ENCODE peak calls at places on chromosome 7, in four cellular contexts. I is CD8-positive, alpha-beta memory T cell; C is ovary; Y is body of pancreas. S is an unnamed sample. For H3K9me3, the result is how much of the 10 kb centered on the place peaks cover.

GRCh38 chr7:137895301-137896201 is 48.8 kb upstream of the DGKI start:
- DNase-seq in I (no peak), C (no peak), Y (no peak), S (no peak)

GRCh38 chr7:28272461-28272877 is 91.9 kb upstream of the JAZF1 start:
- DNase-seq in I (no peak), C (peak), Y (peak), S (peak)

GRCh38 chr7:17524746-17525145 is 226.3 kb downstream of the AHR start:
- DNase-seq in I (no peak), C (no peak), Y (no peak), S (no peak)

GRCh38 chr7:138546064-138546619 is 86.1 kb downstream of the TRIM24 start:
- DNase-seq in I (no peak), C (no peak), Y (no peak), S (no peak)

GRCh38 chr7:1466524-1467271 is 7.4 kb upstream of the MICALL2 start:
- DNase-seq in I (no peak), C (peak), Y (peak), S (peak)

GRCh38 chr7:19567011-19567410 is 141.8 kb downstream of the POLR1F start:
- DNase-seq in I (no peak), C (no peak), Y (no peak), S (no peak)

GRCh38 chr7:95190515-95190914 is 133.8 kb downstream of the PON1 start:
- DNase-seq in I (no peak), C (no peak), Y (no peak), S (peak)

GRCh38 chr7:44196450-44196872 is 4.3 kb upstream of the YKT6 start:
- DNase-seq in I (no peak), C (no peak), Y (peak), S (peak)

GRCh38 chr7:94970085-94970576 is 62.7 kb downstream of the PPP1R9A start:
- DNase-seq in I (no peak), C (no peak), Y (no peak), S (peak)

GRCh38 chr7:104968648-104969047 is 45.4 kb upstream of the KMT2E start:
- DNase-seq in I (no peak), C (no peak), Y (no peak), S (no peak)

GRCh38 chr7:152355474-152356057 is 80.2 kb downstream of the KMT2C start:
- DNase-seq in I (no peak), C (no peak), Y (no peak), S (no peak)

GRCh38 chr7:150800576-150801241 is at the start of gene TMEM176A:
- DNase-seq in I (no peak), C (peak), Y (peak), S (no peak)

GRCh38 chr7:57354195-57354594 is 95.8 kb upstream of the ZNF716 start:
- DNase-seq in I (no peak), C (no peak), Y (no peak), S (no peak)
- H3K9me3 ChIP-seq in I (under half), C (under half), Y (under half), S (half or more)

GRCh38 chr7:154302380-154302779 is 250.2 kb downstream of the DPP6 start:
- DNase-seq in I (no peak), C (no peak), Y (no peak), S (no peak)
- H3K9me3 ChIP-seq in I (under half), C (under half), Y (under half), S (under half)

DNA sequence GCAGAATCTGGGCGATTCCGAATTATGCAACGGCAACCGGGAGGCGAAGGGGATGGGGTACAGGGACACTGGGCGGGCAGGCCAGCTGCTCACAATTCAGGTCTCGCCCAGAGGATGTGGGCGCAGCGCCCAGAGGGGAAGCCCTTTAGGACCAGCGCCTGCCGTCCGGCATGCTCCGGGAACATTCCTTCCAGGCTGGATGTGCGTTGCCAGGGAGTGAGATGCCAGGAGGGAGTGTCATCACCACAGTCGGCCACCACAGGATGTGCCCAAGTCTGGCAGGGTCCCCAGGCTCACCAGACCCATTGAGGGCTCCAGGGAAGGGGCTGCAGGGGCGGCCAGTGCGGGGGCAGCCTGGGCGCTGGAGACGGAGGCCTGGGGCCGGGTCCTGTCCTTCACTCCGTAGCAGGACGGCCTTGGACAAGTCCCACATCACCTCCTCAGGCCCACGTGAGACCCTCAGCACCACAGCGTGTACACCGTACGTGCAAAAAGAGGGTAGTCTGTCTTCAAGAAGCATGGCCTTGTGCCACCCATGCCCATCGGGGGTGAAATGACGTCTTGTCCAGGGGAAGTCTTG is 63.9 kb downstream of the FOXL3 start:
- DNase-seq in I (no peak), C (no peak), Y (no peak), S (no peak)
- H3K9me3 ChIP-seq in I (under half), C (under half), Y (under half), S (under half)

GRCh38 chr7:34078864-34079263 is 173.5 kb downstream of the BMPER start:
- DNase-seq in I (no peak), C (no peak), Y (no peak), S (no peak)

GRCh38 chr7:34077168-34077567 is 171.8 kb downstream of the BMPER start:
- DNase-seq in I (no peak), C (no peak), Y (no peak), S (no peak)

GRCh38 chr7:34083440-34083839 is 178.1 kb downstream of the BMPER start:
- DNase-seq in I (no peak), C (no peak), Y (no peak), S (no peak)

GRCh38 chr7:34081931-34082330 is 176.6 kb downstream of the BMPER start:
- DNase-seq in I (no peak), C (no peak), Y (no peak), S (no peak)

DNA sequence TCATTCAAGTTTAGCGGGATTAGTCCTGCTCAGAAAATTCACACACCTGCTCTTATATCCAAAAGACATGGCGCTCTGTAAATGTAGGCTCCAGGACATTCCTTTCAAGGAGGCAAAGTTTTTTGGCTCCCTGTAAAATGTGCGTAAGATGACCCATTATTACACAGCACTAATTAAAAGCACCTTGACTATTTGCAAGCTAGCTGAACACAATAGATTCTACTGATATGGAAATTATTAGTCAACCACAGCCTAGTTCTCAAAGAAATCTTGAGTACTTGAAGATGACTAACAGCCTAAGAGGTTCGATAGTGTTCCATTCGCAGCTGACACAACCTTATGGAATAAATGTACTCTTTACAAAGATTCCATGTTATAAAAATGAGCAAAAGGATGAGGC is 175.2 kb downstream of the BMPER start:
- DNase-seq in I (no peak), C (no peak), Y (no peak), S (no peak)
- H3K9me3 ChIP-seq in I (under half), C (under half), Y (under half), S (under half)

GRCh38 chr7:5063698-5064097 is 18.0 kb downstream of the RBAK start:
- DNase-seq in I (no peak), C (no peak), Y (no peak), S (no peak)

GRCh38 chr7:5070206-5070605 is 24.5 kb downstream of the RBAK start:
- DNase-seq in I (no peak), C (no peak), Y (no peak), S (no peak)

GRCh38 chr7:5064391-5065106 is 18.9 kb downstream of the RBAK start:
- DNase-seq in I (no peak), C (no peak), Y (no peak), S (no peak)

GRCh38 chr7:5065107-5065407 is 19.4 kb downstream of the RBAK start:
- DNase-seq in I (no peak), C (no peak), Y (no peak), S (no peak)
- H3K9me3 ChIP-seq in I (half or more), C (under half), Y (under half), S (half or more)

DNA sequence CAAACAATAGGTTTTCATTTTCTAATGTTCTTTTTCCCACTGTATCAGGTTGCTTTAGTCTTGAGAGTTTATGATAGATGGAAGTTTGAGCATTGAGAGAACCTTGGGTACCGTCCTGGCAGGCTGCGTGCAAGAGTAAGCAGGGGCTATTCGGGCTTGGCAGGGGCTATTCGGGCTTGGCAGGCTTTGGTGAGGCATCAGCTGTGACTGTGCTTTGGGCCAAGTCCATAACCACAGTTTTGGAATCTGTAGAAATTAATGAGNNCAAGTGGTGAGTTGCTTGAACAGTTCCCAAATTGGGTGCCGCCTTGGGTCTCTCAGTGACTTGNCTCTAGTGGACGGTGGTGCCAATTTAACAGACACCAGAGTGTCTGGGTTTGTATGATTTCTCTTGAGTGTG is 424.6 kb downstream of the PAXIP1 start:
- DNase-seq in I (no peak), C (no peak), Y (no peak), S (no peak)
- H3K9me3 ChIP-seq in I (under half), C (under half), Y (under half), S (under half)

DNA sequence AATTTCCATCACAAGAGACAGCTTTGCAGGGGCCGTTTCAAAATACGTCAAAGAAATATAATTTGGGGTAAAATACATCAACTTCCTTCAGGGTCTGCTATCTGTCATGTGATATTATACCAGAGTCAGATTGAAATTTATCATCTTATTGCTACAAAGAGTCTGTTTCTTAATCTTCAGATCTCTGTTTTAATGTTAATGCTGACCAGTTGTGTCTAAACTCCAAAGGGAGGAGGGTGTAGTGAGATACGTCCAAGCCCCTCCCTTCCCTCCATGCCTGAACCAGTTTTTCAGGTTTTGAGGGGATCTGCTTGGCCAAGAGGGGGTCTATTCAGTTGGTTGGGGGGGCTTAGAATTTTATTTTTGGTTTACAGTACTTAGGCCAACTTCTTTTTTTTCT is 891.6 kb downstream of the GRM8 start:
- DNase-seq in I (no peak), C (no peak), Y (no peak), S (no peak)
- H3K9me3 ChIP-seq in I (under half), C (under half), Y (under half), S (under half)

GRCh38 chr7:64308019-64308275 is 5.8 kb upstream of the ZNF736 start:
- DNase-seq in I (no peak), C (no peak), Y (no peak), S (no peak)
- H3K9me3 ChIP-seq in I (under half), C (under half), Y (under half), S (under half)

DNA sequence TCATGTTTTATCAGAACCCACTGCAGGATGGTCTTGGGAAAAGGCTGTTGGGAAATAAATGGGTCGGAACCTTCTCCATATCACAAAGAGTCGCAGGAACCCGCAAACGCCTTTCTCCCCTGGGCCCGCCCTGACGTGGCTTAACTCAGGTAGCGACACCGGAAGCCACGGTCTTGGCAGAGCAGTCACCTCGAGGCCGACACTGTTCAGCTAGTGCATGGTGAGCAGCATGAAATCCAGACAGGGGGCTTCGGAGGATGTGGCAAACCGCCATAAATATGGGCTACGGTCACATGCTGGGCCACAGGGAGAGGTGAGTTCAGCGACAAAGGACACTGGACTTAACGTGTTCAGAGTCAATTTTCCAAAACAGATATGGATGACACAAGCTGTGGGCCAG is 421.9 kb downstream of the PTPRN2 start:
- DNase-seq in I (no peak), C (no peak), Y (no peak), S (no peak)
- H3K9me3 ChIP-seq in I (under half), C (under half), Y (under half), S (half or more)